ENCODE peak calls at places on chromosomes 12 and 14, in nine cellular contexts. V, L, R, E, G, P, A, X and Y are unnamed samples. For H3K4me1, the result is how much of the 10 kb centered on the place peaks cover.

GRCh38 chr14:61573748-61574513 is 121.4 kb upstream of the HIF1A start:
- DNase-seq in V (no peak), L (peak), R (peak), E (no peak), G (no peak), P (no peak), A (no peak), X (no peak), Y (no peak)

GRCh38 chr12:25550186-25550585 is 2.9 kb downstream of the LMNTD1 start:
- DNase-seq in V (no peak), L (peak), R (no peak), E (no peak), G (no peak), P (no peak), A (no peak), X (no peak), Y (no peak)

GRCh38 chr14:32171469-32171868 is 30.4 kb upstream of the RNU6-7 start:
- DNase-seq in V (no peak), L (no peak), R (no peak), E (no peak), G (no peak), P (no peak), A (no peak), X (no peak), Y (no peak)

GRCh38 chr14:91202234-91202974 is 42.1 kb downstream of the GPR68 start:
- DNase-seq in V (no peak), L (peak), R (no peak), E (no peak), G (peak), P (no peak), A (peak), X (no peak), Y (peak)

GRCh38 chr12:52992699-52993557 is 13.3 kb upstream of the EIF4B start:
- DNase-seq in V (no peak), L (peak), R (peak), E (no peak), G (no peak), P (no peak), A (peak), X (peak), Y (no peak)

GRCh38 chr14:105861985-105862465 is 335.6 kb downstream of the TMEM121 start:
- DNase-seq in V (no peak), L (no peak), R (no peak), E (no peak), G (peak), P (no peak), A (no peak), X (no peak), Y (no peak)

GRCh38 chr14:102097441-102098135 is 10.7 kb upstream of the HSP90AA1 start:
- DNase-seq in V (no peak), L (no peak), R (peak), E (no peak), G (peak), P (no peak), A (peak), X (peak), Y (no peak)

GRCh38 chr12:12891646-12892355 is 439 bp downstream of the GPRC5A start:
- DNase-seq in V (peak), L (no peak), R (no peak), E (no peak), G (no peak), P (no peak), A (no peak), X (no peak), Y (no peak)

GRCh38 chr12:56518570-56518969 is 3.0 kb upstream of the RBMS2 start:
- DNase-seq in V (no peak), L (peak), R (no peak), E (no peak), G (no peak), P (no peak), A (no peak), X (peak), Y (no peak)

GRCh38 chr12:128956755-128957154 is 103.5 kb downstream of the GLT1D1 start:
- DNase-seq in V (no peak), L (no peak), R (no peak), E (no peak), G (no peak), P (no peak), A (no peak), X (no peak), Y (no peak)

GRCh38 chr14:61421212-61421923 is 100.0 kb downstream of the PRKCH start:
- DNase-seq in V (no peak), L (no peak), R (no peak), E (no peak), G (no peak), P (no peak), A (no peak), X (no peak), Y (no peak)

GRCh38 chr12:43283206-43283605 is 268.8 kb downstream of the ADAMTS20 start:
- DNase-seq in V (no peak), L (no peak), R (no peak), E (no peak), G (no peak), P (no peak), A (no peak), X (no peak), Y (no peak)

GRCh38 chr14:102813691-102814090 is 36.4 kb downstream of the TRAF3 start:
- DNase-seq in V (no peak), L (no peak), R (no peak), E (no peak), G (no peak), P (no peak), A (no peak), X (no peak), Y (no peak)

GRCh38 chr12:10615532-10615931 is 2.1 kb upstream of the MAGOHB start:
- DNase-seq in V (no peak), L (no peak), R (peak), E (no peak), G (no peak), P (no peak), A (no peak), X (no peak), Y (no peak)

GRCh38 chr14:99481745-99482099 is 513 bp downstream of the CCNK start:
- DNase-seq in V (no peak), L (peak), R (peak), E (no peak), G (no peak), P (no peak), A (no peak), X (no peak), Y (no peak)

GRCh38 chr12:112294793-112295192 is 87.4 kb downstream of the HECTD4 start:
- DNase-seq in V (no peak), L (no peak), R (no peak), E (no peak), G (no peak), P (no peak), A (no peak), X (no peak), Y (no peak)

GRCh38 chr12:117484901-117485300 is 123.5 kb upstream of the NOS1 start:
- DNase-seq in V (no peak), L (no peak), R (no peak), E (no peak), G (no peak), P (no peak), A (no peak), X (no peak), Y (no peak)

GRCh38 chr14:96368534-96368933 is 5.2 kb downstream of the GSKIP start:
- DNase-seq in V (no peak), L (no peak), R (peak), E (no peak), G (no peak), P (no peak), A (no peak), X (no peak), Y (no peak)

GRCh38 chr14:52051251-52051650 is 17.6 kb downstream of the NID2 start:
- DNase-seq in V (no peak), L (no peak), R (no peak), E (no peak), G (no peak), P (no peak), A (no peak), X (no peak), Y (no peak)

GRCh38 chr12:104177663-104178501 is 37.7 kb upstream of the TXNRD1 start:
- DNase-seq in V (peak), L (peak), R (peak), E (no peak), G (peak), P (peak), A (peak), X (peak), Y (peak)

GRCh38 chr14:22520235-22520634 is 68.8 kb downstream of the DAD1 start:
- DNase-seq in V (no peak), L (peak), R (no peak), E (no peak), G (no peak), P (no peak), A (no peak), X (no peak), Y (no peak)

GRCh38 chr14:75427482-75428229 is at the start of gene JDP2:
- DNase-seq in V (peak), L (peak), R (peak), E (no peak), G (peak), P (peak), A (peak), X (peak), Y (peak)

GRCh38 chr12:108768591-108769500 is 37.5 kb upstream of the CORO1C start:
- DNase-seq in V (no peak), L (no peak), R (peak), E (no peak), G (peak), P (no peak), A (peak), X (peak), Y (peak)

DNA sequence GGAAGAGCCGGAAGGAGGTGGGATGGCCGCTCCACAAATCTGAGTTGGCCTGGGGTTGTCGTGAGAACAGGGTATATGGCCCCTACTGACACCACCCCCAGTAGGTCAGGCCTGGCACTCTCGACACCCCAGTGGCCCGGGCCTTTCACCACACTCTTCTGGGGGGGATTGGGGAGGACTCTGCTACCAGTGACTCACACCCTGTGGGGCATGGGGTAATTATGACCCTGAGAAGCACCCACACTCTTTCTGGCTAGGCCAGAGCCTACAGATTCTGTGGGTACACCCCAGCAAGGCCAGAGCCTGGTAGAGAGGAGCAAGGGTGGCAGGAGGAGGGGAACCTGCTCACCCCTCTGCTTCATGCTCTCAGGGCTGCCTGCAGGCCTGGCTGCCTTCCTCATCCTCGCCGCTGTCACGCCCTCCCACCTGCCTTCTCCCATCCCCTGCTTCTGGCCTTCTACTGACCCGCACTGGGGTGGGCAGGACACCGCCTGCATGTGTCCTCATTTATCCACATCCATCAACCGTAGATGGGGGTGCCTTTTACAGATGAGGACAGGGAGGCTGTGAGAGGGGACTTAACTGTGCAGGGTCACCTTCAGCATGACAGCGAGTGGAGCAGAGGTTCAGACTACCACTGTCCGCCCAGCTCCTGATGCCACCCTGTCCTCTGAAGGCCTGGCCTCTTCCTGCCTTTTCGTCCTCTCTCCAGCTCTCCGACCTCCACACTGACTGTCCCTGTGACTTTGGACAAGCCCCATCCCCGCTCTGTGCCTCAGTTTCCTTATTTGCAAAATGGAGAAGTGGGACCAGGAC is 18.4 kb downstream of the ASB2 start:
- DNase-seq in V (no peak), L (no peak), R (no peak), E (no peak), G (no peak), P (no peak), A (no peak), X (no peak), Y (peak)
- H3K27ac ChIP-seq in V (no peak), L (no peak), R (no peak), E (peak), G (peak), P (peak), A (no peak), X (no peak), Y (peak)

GRCh38 chr12:27003421-27004311 is 10.5 kb downstream of the TM7SF3 start:
- DNase-seq in V (no peak), L (no peak), R (no peak), E (no peak), G (no peak), P (no peak), A (no peak), X (no peak), Y (no peak)

GRCh38 chr12:27005495-27005894 is 8.7 kb downstream of the TM7SF3 start:
- DNase-seq in V (no peak), L (no peak), R (no peak), E (no peak), G (no peak), P (no peak), A (no peak), X (no peak), Y (no peak)

GRCh38 chr12:27002141-27002540 is 12.0 kb downstream of the TM7SF3 start:
- DNase-seq in V (no peak), L (no peak), R (no peak), E (no peak), G (no peak), P (no peak), A (no peak), X (no peak), Y (no peak)

GRCh38 chr12:27001663-27002062 is 12.5 kb downstream of the TM7SF3 start:
- DNase-seq in V (no peak), L (no peak), R (no peak), E (no peak), G (no peak), P (no peak), A (no peak), X (no peak), Y (no peak)

DNA sequence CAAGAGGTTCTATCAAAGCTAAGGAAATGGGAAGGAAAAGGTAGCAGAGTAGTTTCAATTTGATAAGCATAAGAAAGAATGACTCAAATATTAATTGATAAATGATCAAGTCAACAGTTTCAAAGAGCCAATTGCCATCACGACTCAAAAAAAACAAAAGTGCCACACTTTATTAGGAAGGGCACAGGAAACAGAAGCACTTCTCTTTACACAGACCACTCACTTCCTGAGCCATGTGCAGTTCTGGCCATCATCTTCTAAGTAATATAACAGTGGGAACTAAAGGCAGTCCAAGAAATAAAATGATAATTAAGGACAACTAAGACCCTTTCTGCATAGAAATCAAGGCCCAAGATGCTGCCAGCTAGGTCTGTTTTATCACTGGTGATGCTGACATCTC is 13.2 kb downstream of the TM7SF3 start:
- DNase-seq in V (no peak), L (no peak), R (no peak), E (no peak), G (no peak), P (no peak), A (no peak), X (no peak), Y (no peak)
- H3K4me1 ChIP-seq in V (under half), L (under half), R (under half), E (under half), G (under half), P (under half), A (under half), X (under half), Y (under half)

GRCh38 chr12:50101663-50102062 is 2.1 kb upstream of the GPD1 start:
- DNase-seq in V (no peak), L (peak), R (peak), E (no peak), G (no peak), P (no peak), A (no peak), X (no peak), Y (no peak)

GRCh38 chr12:50103767-50104321 is at the start of gene GPD1:
- DNase-seq in V (peak), L (peak), R (peak), E (no peak), G (peak), P (no peak), A (peak), X (peak), Y (peak)

GRCh38 chr12:50102186-50102585 is 1.6 kb upstream of the GPD1 start:
- DNase-seq in V (no peak), L (no peak), R (no peak), E (no peak), G (no peak), P (no peak), A (no peak), X (no peak), Y (no peak)

GRCh38 chr12:50103351-50103750 is 457 bp upstream of the GPD1 start:
- DNase-seq in V (no peak), L (no peak), R (no peak), E (no peak), G (no peak), P (no peak), A (no peak), X (no peak), Y (no peak)

GRCh38 chr12:50102648-50103309 is 1.0 kb upstream of the GPD1 start:
- DNase-seq in V (no peak), L (no peak), R (no peak), E (no peak), G (no peak), P (no peak), A (no peak), X (no peak), Y (peak)
- H3K27ac ChIP-seq in V (no peak), L (no peak), R (no peak), E (no peak), G (no peak), P (no peak), A (no peak), X (no peak), Y (no peak)

GRCh38 chr12:67151891-67152290 is 117.3 kb upstream of the CAND1 start:
- DNase-seq in V (no peak), L (peak), R (no peak), E (no peak), G (no peak), P (no peak), A (no peak), X (no peak), Y (no peak)
- H3K4me1 ChIP-seq in V (under half), L (under half), R (under half), E (under half), G (under half), P (under half), A (under half), X (under half), Y (under half)